ENCODE peak calls at places on chromosomes 2 and 18, in five cellular contexts. W is GM23248; N is heart left ventricle; S is mesenchymal stem cell; R is CD8-positive, alpha-beta T cell. Z is an unnamed sample.

GRCh38 chr2:109350526-109350925 is 221.5 kb downstream of the SH3RF3 start:
- DNase-seq in W (peak; percentile 24), S (no peak), N (no peak), R (no peak), Z (no peak)

GRCh38 chr2:7145707-7146106 is 228.5 kb downstream of the RNF144A start:
- DNase-seq in S (no peak), W (no peak), R (no peak), N (no peak), Z (no peak)

GRCh38 chr2:136207030-136207623 is 89.2 kb upstream of the CXCR4 start:
- DNase-seq in W (no peak), R (no peak), N (no peak), S (no peak), Z (no peak)

GRCh38 chr2:212903413-212903812 is 248.0 kb downstream of the IKZF2 start:
- DNase-seq in N (no peak), S (no peak), W (no peak), R (no peak), Z (peak; percentile 45)

GRCh38 chr18:8197510-8197909 is 411.7 kb upstream of the RAB12 start:
- DNase-seq in W (no peak), S (no peak), N (no peak), R (no peak), Z (no peak)

GRCh38 chr2:183532514-183532913 is 408.3 kb downstream of the NUP35 start:
- DNase-seq in W (no peak), N (no peak), S (no peak), R (no peak), Z (peak; percentile 77)

GRCh38 chr2:62200291-62200841 is 4.5 kb downstream of the B3GNT2 start:
- DNase-seq in R (no peak), N (no peak), W (no peak), S (no peak), Z (no peak)

GRCh38 chr2:30756051-30756719 is 51.1 kb downstream of the CAPN13 start:
- DNase-seq in R (no peak), W (peak; percentile 31), S (peak; percentile 4), N (no peak), Z (peak; percentile 25)

GRCh38 chr2:168060956-168061750 is 186.2 kb downstream of the STK39 start:
- DNase-seq in N (no peak), W (peak; percentile 62), S (peak; percentile 34), R (no peak), Z (no peak)

GRCh38 chr2:70948350-70949003 is 12.8 kb downstream of the ATP6V1B1 start:
- DNase-seq in N (peak; percentile 74), R (peak; percentile 79), S (peak; percentile 76), W (peak; percentile 86), Z (no peak)

GRCh38 chr2:74041182-74041581 is 56.5 kb downstream of the TET3 start:
- DNase-seq in W (no peak), R (no peak), N (no peak), S (no peak), Z (no peak)

GRCh38 chr2:25273985-25274550 is 67.7 kb downstream of the DNMT3A start:
- DNase-seq in N (no peak), S (no peak), W (no peak), R (no peak), Z (no peak)

GRCh38 chr2:42834161-42834560 is 41.8 kb upstream of the HAAO start:
- DNase-seq in S (no peak), N (no peak), W (no peak), R (no peak), Z (no peak)

GRCh38 chr2:23430263-23430662 is 45.3 kb downstream of the KLHL29 start:
- DNase-seq in R (no peak), N (no peak), S (peak; percentile 95), W (peak; percentile 90), Z (peak; percentile 87)

GRCh38 chr18:37484893-37485834 is 80.4 kb downstream of the CELF4 start:
- DNase-seq in R (no peak), N (no peak), W (peak; percentile 60), S (peak; percentile 26), Z (no peak)

GRCh38 chr2:198062826-198063225 is 258.4 kb downstream of the PLCL1 start:
- DNase-seq in W (no peak), R (no peak), N (no peak), S (no peak), Z (no peak)

GRCh38 chr2:129806317-129806716 is 173.1 kb upstream of the RAB6C start:
- DNase-seq in W (no peak), N (no peak), R (no peak), S (no peak), Z (no peak)

GRCh38 chr18:35284846-35285245 is 5.2 kb downstream of the ZSCAN30 start:
- DNase-seq in R (no peak), S (no peak), W (no peak), N (no peak), Z (no peak)

GRCh38 chr2:237459226-237459625 is 27.8 kb upstream of the MLPH start:
- DNase-seq in N (no peak), S (peak; percentile 68), W (peak; percentile 53), R (no peak), Z (no peak)

GRCh38 chr2:176139170-176139611 is 9.7 kb downstream of the HOXD8 start:
- DNase-seq in N (no peak), R (no peak), S (no peak), W (peak; percentile 68), Z (no peak)

GRCh38 chr2:176138526-176139169 is 9.1 kb downstream of the HOXD8 start:
- DNase-seq in W (peak; percentile 77), N (no peak), R (no peak), S (no peak), Z (no peak)

GRCh38 chr2:176136375-176137248 is 7.1 kb downstream of the HOXD8 start:
- DNase-seq in N (no peak), R (no peak), S (peak; percentile 24), W (peak; percentile 84), Z (no peak)

GRCh38 chr2:176137883-176138282 is 8.4 kb downstream of the HOXD8 start:
- DNase-seq in N (no peak), W (peak; percentile 72), S (no peak), R (no peak), Z (no peak)

GRCh38 chr2:176137249-176137573 is 7.7 kb downstream of the HOXD8 start:
- DNase-seq in R (no peak), S (no peak), N (no peak), W (no peak), Z (no peak)
- H3K27me3 ChIP-seq in R (peaks cover 67% of the 10 kb centered on the region), S (peaks cover 69% of the 10 kb centered on the region), N (peaks cover 85% of the 10 kb centered on the region), W (no peaks in the 10 kb centered on the region), Z (no peaks in the 10 kb centered on the region)

GRCh38 chr2:174877796-174878195 is 113.5 kb upstream of the CHRNA1 start:
- DNase-seq in R (no peak), N (no peak), S (no peak), W (no peak), Z (no peak)
- H3K4me1 ChIP-seq in R (no peaks in the 10 kb centered on the region), N (peaks cover 17% of the 10 kb centered on the region), S (no peaks in the 10 kb centered on the region), W (peaks cover 10% of the 10 kb centered on the region), Z (no peaks in the 10 kb centered on the region)

GRCh38 chr2:219018286-219018685 is 23.0 kb downstream of the CFAP65 start:
- DNase-seq in N (no peak), W (no peak), R (no peak), S (no peak), Z (no peak)
- H3K27me3 ChIP-seq in N (no peaks in the 10 kb centered on the region), W (peaks cover 14% of the 10 kb centered on the region), R (no peaks in the 10 kb centered on the region), S (peaks cover 72% of the 10 kb centered on the region), Z (peaks cover 41% of the 10 kb centered on the region)

DNA sequence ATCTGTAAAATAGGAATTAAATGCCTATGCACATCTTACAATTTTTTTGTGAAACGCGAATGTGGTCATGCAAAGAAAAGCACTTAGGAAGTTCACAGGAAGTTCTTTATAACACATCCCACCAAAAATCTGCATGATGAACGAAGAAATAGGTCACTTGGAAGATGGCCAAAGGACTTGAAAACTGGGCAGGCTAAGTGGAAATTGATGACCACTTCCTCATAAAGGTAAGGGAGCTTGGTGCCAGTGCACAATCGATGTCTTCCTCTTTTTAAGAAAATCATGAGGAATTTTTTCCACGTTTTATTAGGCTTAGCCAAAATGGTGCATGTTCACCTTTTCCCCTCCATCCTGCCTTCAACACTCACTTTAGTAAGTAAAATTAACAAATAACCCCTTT is 8.2 kb upstream of the NT5C1B start:
- DNase-seq in W (no peak), R (no peak), S (no peak), N (no peak), Z (no peak)
- H3K4me1 ChIP-seq in W (peaks cover 23% of the 10 kb centered on the region), R (no peaks in the 10 kb centered on the region), S (no peaks in the 10 kb centered on the region), N (peaks cover 4% of the 10 kb centered on the region), Z (no peaks in the 10 kb centered on the region)

GRCh38 chr18:62324917-62325805 is at the start of gene TNFRSF11A:
- DNase-seq in N (peak; percentile 27), R (peak; percentile 61), W (peak; percentile 44), S (peak; percentile 4), Z (peak; percentile 8)

GRCh38 chr18:62326646-62327348 is 1.7 kb downstream of the TNFRSF11A start:
- DNase-seq in W (peak; percentile 9), N (no peak), R (no peak), S (no peak), Z (no peak)

GRCh38 chr18:62324355-62324828 is 718 bp upstream of the TNFRSF11A start:
- DNase-seq in N (no peak), R (no peak), W (peak; percentile 6), S (no peak), Z (no peak)

GRCh38 chr18:62325806-62326645 is 916 bp downstream of the TNFRSF11A start:
- DNase-seq in N (no peak), W (peak; percentile 48), S (peak; percentile 26), R (peak; percentile 17), Z (no peak)

DNA sequence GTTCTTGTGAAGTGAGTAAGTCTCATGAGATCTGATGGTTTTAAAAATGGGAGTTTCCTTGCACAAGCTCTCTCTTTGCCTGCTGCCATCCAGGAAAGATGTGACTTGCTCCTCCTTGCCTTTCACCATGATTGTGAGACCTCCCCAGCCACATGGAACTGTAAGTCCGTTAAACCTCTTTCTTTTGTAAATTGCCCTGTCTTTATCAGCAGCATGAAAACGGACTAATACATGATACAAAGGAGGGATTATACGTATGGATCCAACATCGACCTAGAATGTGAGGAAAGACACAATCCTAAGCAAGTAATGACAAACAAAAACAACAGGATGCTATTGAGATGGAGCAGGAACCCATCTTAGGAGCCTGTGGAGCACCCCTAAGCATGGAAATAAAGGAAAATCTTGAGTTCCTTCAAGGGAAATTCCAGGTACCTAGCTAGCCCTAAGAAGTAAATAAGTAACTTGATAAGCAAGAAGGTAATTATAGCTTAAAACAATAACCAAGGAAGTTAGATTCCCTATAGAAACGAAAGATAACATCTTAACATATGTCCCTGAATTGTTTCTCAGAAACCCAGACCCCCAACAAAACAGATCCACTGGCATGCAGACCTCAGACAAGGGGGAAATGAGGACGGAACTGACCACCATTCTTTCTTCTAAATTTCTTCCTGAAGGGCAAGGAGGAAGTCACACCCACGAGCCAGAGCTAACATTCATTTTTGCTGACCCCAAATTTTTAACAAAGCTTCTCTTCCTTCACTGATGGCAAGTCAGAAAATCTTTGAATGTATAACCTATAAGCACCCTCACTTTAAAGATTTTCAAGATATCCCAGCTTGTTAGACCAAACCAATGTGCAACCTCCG is 1.4 kb upstream of the TNFRSF11A start:
- DNase-seq in N (no peak), R (no peak), W (no peak), S (no peak), Z (no peak)
- H3K27me3 ChIP-seq in N (peaks cover 41% of the 10 kb centered on the region), R (peaks cover 27% of the 10 kb centered on the region), W (peaks cover 61% of the 10 kb centered on the region), S (peaks cover 59% of the 10 kb centered on the region), Z (peaks cover 80% of the 10 kb centered on the region)